ENCODE peak calls at places on chromosomes 5 and 9, in six cellular contexts. One of them, this sample, is unnamed. For H3K4me1, the result is how much of the 10 kb centered on the place peaks cover.

GRCh38 chr9:97412628-97413382 is 909 bp downstream of the TDRD7 start:
- DNase-seq in H9: no peak
- DNase-seq in mesendoderm: peak
- DNase-seq in IMR-90: peak
- DNase-seq in H1: no peak
- DNase-seq in mesenchymal stem cell: peak
- DNase-seq in this sample: peak

GRCh38 chr5:36438765-36439501 is 137.2 kb upstream of the RANBP3L start:
- DNase-seq in H9: no peak
- DNase-seq in mesendoderm: no peak
- DNase-seq in IMR-90: no peak
- DNase-seq in H1: no peak
- DNase-seq in mesenchymal stem cell: no peak
- DNase-seq in this sample: no peak

GRCh38 chr5:171702391-171702790 is 83.2 kb upstream of the SMIM23 start:
- DNase-seq in H9: peak
- DNase-seq in mesendoderm: no peak
- DNase-seq in IMR-90: no peak
- DNase-seq in H1: no peak
- DNase-seq in mesenchymal stem cell: no peak
- DNase-seq in this sample: no peak

GRCh38 chr9:116152390-116152789 is 1.2 kb upstream of the PAPPA start:
- DNase-seq in H9: no peak
- DNase-seq in mesendoderm: no peak
- DNase-seq in IMR-90: peak
- DNase-seq in H1: no peak
- DNase-seq in mesenchymal stem cell: no peak
- DNase-seq in this sample: no peak

GRCh38 chr9:104075801-104076753 is 18.0 kb upstream of the SMC2 start:
- DNase-seq in H9: no peak
- DNase-seq in mesendoderm: no peak
- DNase-seq in IMR-90: peak
- DNase-seq in H1: no peak
- DNase-seq in mesenchymal stem cell: peak
- DNase-seq in this sample: no peak

GRCh38 chr5:105877592-105877991 is 1793.1 kb downstream of the EFNA5 start:
- DNase-seq in H9: no peak
- DNase-seq in mesendoderm: no peak
- DNase-seq in IMR-90: no peak
- DNase-seq in H1: no peak
- DNase-seq in mesenchymal stem cell: no peak
- DNase-seq in this sample: no peak

GRCh38 chr5:1256776-1257175 is 31.6 kb downstream of the SLC6A18 start:
- DNase-seq in H9: no peak
- DNase-seq in mesendoderm: no peak
- DNase-seq in IMR-90: no peak
- DNase-seq in H1: no peak
- DNase-seq in mesenchymal stem cell: no peak
- DNase-seq in this sample: no peak

GRCh38 chr5:118611332-118611945 is 376.9 kb downstream of the DTWD2 start:
- DNase-seq in H9: peak
- DNase-seq in mesendoderm: peak
- DNase-seq in IMR-90: peak
- DNase-seq in H1: no peak
- DNase-seq in mesenchymal stem cell: peak
- DNase-seq in this sample: peak

GRCh38 chr9:129022037-129022436 is 6.1 kb downstream of the SH3GLB2 start:
- DNase-seq in H9: no peak
- DNase-seq in mesendoderm: no peak
- DNase-seq in IMR-90: no peak
- DNase-seq in H1: no peak
- DNase-seq in mesenchymal stem cell: no peak
- DNase-seq in this sample: no peak

GRCh38 chr5:142960309-142960696 is 190.1 kb downstream of the ARHGAP26 start:
- DNase-seq in H9: no peak
- DNase-seq in mesendoderm: no peak
- DNase-seq in IMR-90: peak
- DNase-seq in H1: no peak
- DNase-seq in mesenchymal stem cell: peak
- DNase-seq in this sample: no peak

GRCh38 chr9:6910032-6910431 is 152.3 kb downstream of the KDM4C start:
- DNase-seq in H9: no peak
- DNase-seq in mesendoderm: no peak
- DNase-seq in IMR-90: peak
- DNase-seq in H1: no peak
- DNase-seq in mesenchymal stem cell: peak
- DNase-seq in this sample: no peak

GRCh38 chr5:891837-892389 is 688 bp downstream of the BRD9 start:
- DNase-seq in H9: no peak
- DNase-seq in mesendoderm: peak
- DNase-seq in IMR-90: peak
- DNase-seq in H1: no peak
- DNase-seq in mesenchymal stem cell: peak
- DNase-seq in this sample: no peak

GRCh38 chr9:96139592-96140251 is 162.3 kb downstream of the HSD17B3 start:
- DNase-seq in H9: no peak
- DNase-seq in mesendoderm: no peak
- DNase-seq in IMR-90: peak
- DNase-seq in H1: no peak
- DNase-seq in mesenchymal stem cell: peak
- DNase-seq in this sample: no peak

GRCh38 chr9:37565661-37566618 is 10.2 kb downstream of the FBXO10 start:
- DNase-seq in H9: no peak
- DNase-seq in mesendoderm: no peak
- DNase-seq in IMR-90: no peak
- DNase-seq in H1: no peak
- DNase-seq in mesenchymal stem cell: no peak
- DNase-seq in this sample: no peak

GRCh38 chr5:153511632-153512031 is 21.2 kb downstream of the GRIA1 start:
- DNase-seq in H9: no peak
- DNase-seq in mesendoderm: no peak
- DNase-seq in IMR-90: no peak
- DNase-seq in H1: no peak
- DNase-seq in mesenchymal stem cell: no peak
- DNase-seq in this sample: no peak
- H3K4me2 ChIP-seq in H9: no peak
- H3K4me2 ChIP-seq in mesendoderm: no peak
- H3K4me2 ChIP-seq in IMR-90: no peak
- H3K4me2 ChIP-seq in H1: no peak
- H3K4me2 ChIP-seq in mesenchymal stem cell: no peak
- H3K4me2 ChIP-seq in this sample: no peak

DNA sequence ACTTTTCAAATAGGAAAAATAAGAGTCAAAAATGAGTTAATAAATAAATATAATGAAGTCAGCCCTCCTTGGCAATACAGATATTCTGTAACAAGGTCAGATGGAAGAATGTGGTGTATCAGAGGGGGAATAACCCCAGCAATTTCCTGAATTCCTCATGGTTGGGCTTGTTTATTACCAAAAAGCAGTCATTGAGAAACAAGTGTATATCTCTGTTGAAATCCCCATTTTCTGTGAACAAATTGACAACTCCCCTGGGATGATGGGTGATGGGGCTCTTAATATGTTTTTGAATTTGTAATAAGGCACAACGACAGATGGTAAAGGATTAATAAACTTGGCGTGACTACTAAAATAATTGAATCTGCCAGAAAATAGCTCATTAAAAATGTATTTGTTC is 34.1 kb downstream of the THBS4 start:
- DNase-seq in H9: no peak
- DNase-seq in mesendoderm: no peak
- DNase-seq in IMR-90: no peak
- DNase-seq in H1: no peak
- DNase-seq in mesenchymal stem cell: no peak
- DNase-seq in this sample: no peak
- H3K4me1 ChIP-seq in H9: under half
- H3K4me1 ChIP-seq in mesendoderm: under half
- H3K4me1 ChIP-seq in IMR-90: under half
- H3K4me1 ChIP-seq in H1: under half
- H3K4me1 ChIP-seq in mesenchymal stem cell: under half
- H3K4me1 ChIP-seq in this sample: under half

GRCh38 chr9:94817291-94818195 is 91.0 kb downstream of the AOPEP start:
- DNase-seq in H9: no peak
- DNase-seq in mesendoderm: no peak
- DNase-seq in IMR-90: no peak
- DNase-seq in H1: no peak
- DNase-seq in mesenchymal stem cell: no peak
- DNase-seq in this sample: no peak
- H2AK5ac ChIP-seq in H9: no peak
- H2AK5ac ChIP-seq in mesendoderm: no peak
- H2AK5ac ChIP-seq in IMR-90: peak
- H2AK5ac ChIP-seq in H1: no peak
- H2AK5ac ChIP-seq in mesenchymal stem cell: no peak
- H2AK5ac ChIP-seq in this sample: no peak

GRCh38 chr9:27212191-27212590 is 84.8 kb downstream of the EQTN start:
- DNase-seq in H9: no peak
- DNase-seq in mesendoderm: no peak
- DNase-seq in IMR-90: peak
- DNase-seq in H1: no peak
- DNase-seq in mesenchymal stem cell: no peak
- DNase-seq in this sample: no peak
- H3K4me2 ChIP-seq in H9: no peak
- H3K4me2 ChIP-seq in mesendoderm: no peak
- H3K4me2 ChIP-seq in IMR-90: no peak
- H3K4me2 ChIP-seq in H1: no peak
- H3K4me2 ChIP-seq in mesenchymal stem cell: no peak
- H3K4me2 ChIP-seq in this sample: no peak

GRCh38 chr5:149519624-149520023 is 31.6 kb downstream of the CSNK1A1 start:
- DNase-seq in H9: no peak
- DNase-seq in mesendoderm: peak
- DNase-seq in IMR-90: no peak
- DNase-seq in H1: no peak
- DNase-seq in mesenchymal stem cell: no peak
- DNase-seq in this sample: no peak

GRCh38 chr5:149517461-149518122 is 33.6 kb downstream of the CSNK1A1 start:
- DNase-seq in H9: no peak
- DNase-seq in mesendoderm: no peak
- DNase-seq in IMR-90: peak
- DNase-seq in H1: no peak
- DNase-seq in mesenchymal stem cell: no peak
- DNase-seq in this sample: no peak

GRCh38 chr5:149526855-149527590 is 24.2 kb downstream of the CSNK1A1 start:
- DNase-seq in H9: no peak
- DNase-seq in mesendoderm: no peak
- DNase-seq in IMR-90: no peak
- DNase-seq in H1: no peak
- DNase-seq in mesenchymal stem cell: peak
- DNase-seq in this sample: no peak

DNA sequence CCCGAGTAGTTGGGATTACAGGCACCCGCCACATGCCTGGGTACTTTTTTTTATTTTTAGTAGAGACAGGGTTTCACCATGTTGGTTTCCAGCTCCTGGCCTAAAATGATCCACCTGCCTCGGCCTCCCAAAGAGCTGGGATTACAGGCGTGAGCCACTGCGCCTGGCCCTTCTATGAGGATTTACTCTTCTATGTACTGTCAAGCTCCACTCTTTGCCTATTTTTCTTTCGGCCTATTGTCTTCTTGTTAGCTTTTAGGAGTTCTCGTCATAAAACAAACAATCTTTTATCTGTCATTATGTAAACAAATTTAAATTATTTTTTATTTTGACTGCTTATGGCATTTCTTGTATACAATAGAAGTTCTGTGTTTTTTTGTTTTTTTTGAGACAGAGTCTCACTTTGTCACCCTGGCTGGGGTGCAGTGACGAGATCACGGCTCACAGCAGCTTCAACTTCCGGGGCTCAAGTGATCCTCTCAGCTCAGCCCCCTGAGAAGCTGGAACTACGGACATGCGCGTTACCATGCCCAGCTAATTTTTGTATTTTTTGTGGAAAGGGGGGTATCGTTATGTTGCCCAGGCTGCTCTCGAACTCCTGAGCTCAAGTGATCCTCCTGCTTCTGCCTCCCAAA is 29.4 kb downstream of the CSNK1A1 start:
- DNase-seq in H9: no peak
- DNase-seq in mesendoderm: no peak
- DNase-seq in IMR-90: no peak
- DNase-seq in H1: no peak
- DNase-seq in mesenchymal stem cell: no peak
- DNase-seq in this sample: no peak
- H3K4me1 ChIP-seq in H9: under half
- H3K4me1 ChIP-seq in mesendoderm: under half
- H3K4me1 ChIP-seq in IMR-90: under half
- H3K4me1 ChIP-seq in H1: under half
- H3K4me1 ChIP-seq in mesenchymal stem cell: under half
- H3K4me1 ChIP-seq in this sample: under half

DNA sequence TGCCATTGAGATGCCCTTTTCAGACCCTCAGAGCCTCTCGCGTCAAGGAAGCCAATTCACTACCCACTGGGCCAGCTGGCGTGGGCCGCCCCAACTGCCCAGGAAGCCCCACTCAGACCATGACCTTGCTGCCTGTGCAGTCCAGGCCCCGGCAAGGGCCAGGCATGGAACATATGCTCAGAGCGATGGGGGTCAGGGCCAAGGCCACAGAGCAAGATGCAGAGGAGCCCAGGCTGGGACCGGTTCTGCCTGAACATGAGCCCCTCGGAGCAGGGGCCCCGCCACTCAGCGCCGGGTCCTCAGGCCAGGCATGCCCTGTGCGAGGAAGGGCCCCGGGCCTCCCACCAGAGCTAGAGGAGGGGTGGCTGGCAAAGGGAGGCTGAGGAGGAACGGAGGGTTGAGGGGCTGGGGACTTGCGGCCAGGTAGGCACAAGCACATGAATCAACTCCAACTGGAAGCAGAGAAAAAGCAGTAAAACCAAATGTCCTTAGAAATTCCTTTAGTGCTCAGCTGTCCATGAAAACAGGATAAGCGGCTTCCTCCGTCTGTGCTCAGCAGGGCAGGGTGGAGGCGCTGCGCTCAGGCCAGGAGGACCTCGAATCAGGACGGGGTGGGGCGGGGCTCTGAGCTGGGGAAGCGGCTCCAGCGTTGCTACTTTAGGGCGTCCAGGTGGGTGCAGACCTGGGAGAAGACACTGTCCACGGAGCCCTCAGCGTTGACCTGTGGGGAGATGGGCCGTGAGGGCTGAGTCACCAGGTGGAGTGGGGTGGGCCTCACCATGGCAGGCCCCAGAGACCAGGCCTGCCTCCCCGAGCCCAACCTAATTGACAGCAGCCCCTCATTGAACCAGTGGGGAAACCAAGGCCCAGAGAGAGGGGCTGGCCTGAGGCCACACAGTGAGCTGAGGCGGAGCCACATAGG is 9.9 kb downstream of the AK1 start:
- DNase-seq in H9: peak
- DNase-seq in mesendoderm: no peak
- DNase-seq in IMR-90: no peak
- DNase-seq in H1: no peak
- DNase-seq in mesenchymal stem cell: no peak
- DNase-seq in this sample: no peak
- H2AK5ac ChIP-seq in H9: no peak
- H2AK5ac ChIP-seq in mesendoderm: no peak
- H2AK5ac ChIP-seq in IMR-90: no peak
- H2AK5ac ChIP-seq in H1: no peak
- H2AK5ac ChIP-seq in mesenchymal stem cell: no peak
- H2AK5ac ChIP-seq in this sample: no peak

This sample was measured in neuronal stem cell.